ENCODE peak calls at places on chromosome 19, in ten cellular contexts. X is astrocyte of the spinal cord, K is mucosa of descending colon, M is cardiac muscle cell, S is hypothalamus, G is dermis microvascular lymphatic vessel endothelial cell, O is cerebellar nuclear complex, E is fibroblast of lung, P is B cell, I is right cardiac atrium. B is an unnamed sample.
A peak's percentile ranks its signal among the peaks of the same experiment; 100 is the strongest.

GRCh38 chr19:37007587-37008220 is 70.5 kb upstream of the ZNF420 start:
- DNase-seq in G (peak; percentile 56), P (peak; percentile 50), X (peak; percentile 62), E (peak; percentile 51), M (no peak), S (no peak), I (peak; percentile 92), K (peak; percentile 31), O (no peak), B (no peak)

GRCh38 chr19:16213076-16213475 is 15.4 kb downstream of the AP1M1 start:
- DNase-seq in E (no peak), X (no peak), M (no peak), P (no peak), I (no peak), S (no peak), O (no peak), G (no peak), K (no peak), B (no peak)

GRCh38 chr19:47111081-47111589 is 2.4 kb downstream of the ZC3H4 start:
- DNase-seq in E (no peak), P (peak; percentile 54), X (no peak), O (no peak), I (peak; percentile 67), M (no peak), K (peak; percentile 49), S (no peak), G (no peak), B (no peak)

GRCh38 chr19:41334793-41335192 is 18.9 kb downstream of the TGFB1 start:
- DNase-seq in I (no peak), S (no peak), M (no peak), P (no peak), G (peak; percentile 47), E (no peak), O (no peak), K (no peak), X (no peak), B (no peak)

GRCh38 chr19:42017040-42017439 is 23.0 kb upstream of the ATP1A3 start:
- DNase-seq in K (no peak), M (no peak), X (no peak), O (no peak), P (no peak), E (no peak), I (no peak), S (no peak), G (no peak), B (no peak)

GRCh38 chr19:326851-327250 is 17.7 kb downstream of the MIER2 start:
- DNase-seq in K (no peak), S (no peak), M (no peak), E (no peak), P (peak; percentile 28), O (no peak), I (peak; percentile 11), G (no peak), X (no peak), B (no peak)

GRCh38 chr19:46487802-46488445 is 7.7 kb downstream of the PNMA8B start:
- DNase-seq in G (peak; percentile 61), I (peak; percentile 92), K (peak; percentile 85), P (peak; percentile 60), M (peak; percentile 89), X (peak; percentile 62), O (no peak), S (peak; percentile 20), E (peak; percentile 48), B (peak; percentile 37)

GRCh38 chr19:49554701-49555181 is 25.6 kb downstream of the NOSIP start:
- DNase-seq in X (no peak), E (no peak), P (no peak), S (no peak), K (peak; percentile 55), M (no peak), G (peak; percentile 92), I (peak; percentile 74), O (no peak), B (no peak)

GRCh38 chr19:33302175-33302973 is at the start of gene CEBPA:
- DNase-seq in I (peak; percentile 94), O (no peak), E (peak; percentile 74), G (peak; percentile 86), M (peak; percentile 95), K (peak; percentile 83), X (peak; percentile 45), P (peak; percentile 60), S (no peak), B (no peak)

GRCh38 chr19:55481148-55482127 is 3.5 kb upstream of the NAT14 start:
- DNase-seq in K (no peak), E (no peak), S (no peak), X (no peak), I (peak; percentile 53), G (no peak), O (no peak), P (no peak), M (no peak), B (no peak)

GRCh38 chr19:17680235-17680722 is 7.9 kb downstream of the UNC13A start:
- DNase-seq in O (no peak), X (peak; percentile 26), K (peak; percentile 30), M (peak; percentile 82), P (peak; percentile 74), S (no peak), G (peak; percentile 82), E (peak; percentile 36), I (peak; percentile 91), B (no peak)

GRCh38 chr19:28289294-28290063 is 923.5 kb downstream of the UQCRFS1 start:
- DNase-seq in P (no peak), K (peak; percentile 83), G (peak; percentile 38), I (peak; percentile 59), X (peak; percentile 14), M (no peak), S (peak; percentile 42), E (peak; percentile 77), O (no peak), B (no peak)

GRCh38 chr19:51808333-51808986 is 13.5 kb downstream of the FPR3 start:
- DNase-seq in K (no peak), X (peak; percentile 18), E (no peak), P (no peak), G (peak; percentile 56), O (no peak), M (no peak), S (no peak), I (no peak), B (no peak)

GRCh38 chr19:2488942-2489731 is 13.2 kb downstream of the GADD45B start:
- DNase-seq in E (peak; percentile 40), O (no peak), P (no peak), S (no peak), I (peak; percentile 87), K (peak; percentile 65), M (peak; percentile 93), G (peak; percentile 66), X (peak; percentile 46), B (no peak)

GRCh38 chr19:52991021-52991420 is 22.7 kb upstream of the ERVV-1 start:
- DNase-seq in I (no peak), E (no peak), K (peak; percentile 7), O (no peak), G (no peak), S (no peak), P (no peak), X (no peak), M (no peak), B (no peak)

GRCh38 chr19:38912600-38913514 is 871 bp upstream of the CCER2 start:
- DNase-seq in P (no peak), I (no peak), E (no peak), S (no peak), K (no peak), X (no peak), M (no peak), O (no peak), G (no peak), B (no peak)

GRCh38 chr19:7224205-7224833 is 69.9 kb downstream of the INSR start:
- DNase-seq in X (no peak), P (no peak), K (peak; percentile 60), G (no peak), S (no peak), E (peak; percentile 32), O (no peak), I (no peak), M (no peak), B (no peak)

GRCh38 chr19:2274185-2274711 is 7.7 kb downstream of the PEAK3 start:
- DNase-seq in E (no peak), I (peak; percentile 55), K (no peak), P (no peak), O (no peak), G (no peak), X (no peak), S (no peak), M (no peak), B (no peak)

GRCh38 chr19:33374406-33374703 is 846 bp downstream of the CEBPG start:
- DNase-seq in X (peak; percentile 44), K (peak; percentile 51), P (no peak), I (no peak), E (peak; percentile 20), M (peak; percentile 42), G (peak; percentile 60), O (no peak), S (no peak), B (no peak)

GRCh38 chr19:18418725-18419194 is 438 bp upstream of the SSBP4 start:
- DNase-seq in E (no peak), I (peak; percentile 86), O (no peak), K (peak; percentile 60), M (no peak), P (no peak), G (no peak), S (no peak), X (no peak), B (no peak)

GRCh38 chr19:51333836-51334460 is 8.0 kb downstream of the VSIG10L start:
- DNase-seq in K (no peak), O (peak; percentile 96), G (no peak), E (no peak), P (no peak), M (no peak), X (no peak), S (no peak), I (peak; percentile 29), B (no peak)

GRCh38 chr19:31356587-31357314 is 7.5 kb upstream of the TSHZ3 start:
- DNase-seq in S (no peak), K (peak; percentile 52), P (no peak), M (peak; percentile 54), I (peak; percentile 70), O (no peak), X (no peak), G (peak; percentile 11), E (peak; percentile 33), B (no peak)

GRCh38 chr19:45217957-45218334 is 27.3 kb downstream of the EXOC3L2 start:
- DNase-seq in P (no peak), G (no peak), I (no peak), E (no peak), S (no peak), X (no peak), O (no peak), K (no peak), M (no peak), B (no peak)

GRCh38 chr19:3578390-3578789 is 5.6 kb downstream of the HMG20B start:
- DNase-seq in X (no peak), S (no peak), P (no peak), K (peak; percentile 11), E (no peak), M (no peak), O (no peak), I (no peak), G (no peak), B (no peak)